ENCODE peak calls at places on chromosomes 11 and 22, in nine cellular contexts. H is AG20443; U is activated CD4-positive, alpha-beta T cell treated with anti-CD3 and anti-CD28 coated beads, Interleukin-2, amount 50 U/mL, for 48 hours; V is T-helper 9 cell; K is GM03348; J is Calu3; A is NCI-H2171; B is stromal cell of bone marrow; D is upper lobe of right lung. Y is an unnamed sample.
A peak's percentile ranks its signal among the peaks of the same experiment; 100 is the strongest.

GRCh38 chr11:123751777-123752176 is 2.5 kb downstream of the OR6X1 start:
- DNase-seq in D (no peak), U (no peak), J (no peak), H (no peak), K (no peak), B (no peak), A (no peak), V (no peak), Y (no peak)

GRCh38 chr11:95156916-95157568 is 67.4 kb downstream of the ENDOD1 start:
- DNase-seq in K (no peak), U (no peak), V (no peak), B (no peak), A (no peak), H (peak; percentile 36), D (no peak), J (no peak), Y (no peak)

GRCh38 chr11:129546266-129546665 is 170.6 kb downstream of the BARX2 start:
- DNase-seq in J (no peak), A (no peak), U (no peak), B (no peak), D (no peak), H (no peak), K (no peak), V (no peak), Y (no peak)

GRCh38 chr22:29661355-29661754 is 57.9 kb downstream of the NF2 start:
- DNase-seq in J (no peak), H (peak; percentile 68), A (no peak), U (no peak), B (peak; percentile 77), V (no peak), D (no peak), K (peak; percentile 53), Y (no peak)

GRCh38 chr11:132831272-132831671 is 701.0 kb downstream of the OPCML start:
- DNase-seq in U (no peak), D (no peak), V (no peak), A (no peak), H (no peak), J (no peak), K (no peak), B (no peak), Y (no peak)

GRCh38 chr22:34975721-34976120 is 90.2 kb upstream of the ISX start:
- DNase-seq in H (no peak), A (no peak), D (no peak), V (no peak), U (no peak), J (no peak), K (no peak), B (no peak), Y (no peak)

GRCh38 chr22:26174280-26174679 is 5.0 kb downstream of the SEZ6L start:
- DNase-seq in A (no peak), V (no peak), K (peak; percentile 18), H (peak; percentile 53), D (no peak), U (no peak), J (no peak), B (no peak), Y (no peak)

GRCh38 chr11:45885274-45885920 is at the start of gene MAPK8IP1:
- DNase-seq in K (peak; percentile 91), A (peak; percentile 78), B (no peak), V (peak; percentile 60), D (no peak), J (peak; percentile 58), H (peak; percentile 91), U (peak; percentile 54), Y (peak; percentile 56)

GRCh38 chr11:121525376-121525775 is 72.6 kb upstream of the SORL1-AS1 start:
- DNase-seq in V (no peak), B (no peak), A (no peak), H (no peak), D (no peak), U (no peak), K (no peak), J (no peak), Y (no peak)

GRCh38 chr11:2777871-2778629 is 78.3 kb upstream of the KCNQ1OT1 start:
- DNase-seq in V (no peak), A (peak; percentile 10), U (peak; percentile 1), H (no peak), J (peak; percentile 0), K (no peak), B (no peak), D (peak; percentile 64), Y (no peak)

GRCh38 chr11:69172674-69173073 is 16.9 kb downstream of the SMIM38 start:
- DNase-seq in D (peak; percentile 30), J (no peak), K (no peak), A (no peak), U (no peak), V (no peak), B (no peak), H (peak; percentile 39), Y (no peak)

GRCh38 chr11:6572215-6572614 is 31.2 kb downstream of the RRP8 start:
- DNase-seq in V (no peak), U (no peak), D (no peak), B (peak; percentile 69), A (no peak), H (peak; percentile 81), J (no peak), K (peak; percentile 87), Y (no peak)

GRCh38 chr11:117220568-117220967 is 11.3 kb downstream of the PCSK7 start:
- DNase-seq in U (no peak), B (no peak), J (no peak), D (no peak), A (no peak), V (no peak), H (no peak), K (no peak), Y (no peak)

GRCh38 chr11:112616292-112617088 is 344.7 kb upstream of the NCAM1 start:
- DNase-seq in K (no peak), J (no peak), U (no peak), V (no peak), H (no peak), A (no peak), D (no peak), B (no peak), Y (no peak)